ENCODE peak calls at places on chromosome 9, in six cellular contexts. M, X, U, C, Z and O are unnamed samples.

GRCh38 chr9:116276651-116277121 is 123.1 kb downstream of the PAPPA start:
- DNase-seq in M (no peak), X (peak; percentile 12), U (no peak), C (no peak), Z (no peak), O (no peak)

GRCh38 chr9:79116064-79116463 is 455.7 kb upstream of the TLE4 start:
- DNase-seq in M (no peak), X (no peak), U (no peak), C (no peak), Z (no peak), O (no peak)

GRCh38 chr9:86958203-86958602 is 10.9 kb upstream of the GAS1 start:
- DNase-seq in M (no peak), X (no peak), U (no peak), C (no peak), Z (no peak), O (no peak)

GRCh38 chr9:126613656-126614055 is at the start of gene LMX1B:
- DNase-seq in M (no peak), X (peak; percentile 10), U (peak; percentile 36), C (no peak), Z (no peak), O (peak; percentile 77)

GRCh38 chr9:108278341-108278740 is 577.4 kb downstream of the ACTL7B start:
- DNase-seq in M (no peak), X (no peak), U (no peak), C (no peak), Z (no peak), O (no peak)

GRCh38 chr9:104787306-104788015 is 23.5 kb downstream of the NIPSNAP3B start:
- DNase-seq in M (no peak), X (no peak), U (no peak), C (no peak), Z (no peak), O (no peak)

GRCh38 chr9:18791074-18791473 is 241.9 kb downstream of the SAXO1 start:
- DNase-seq in M (no peak), X (no peak), U (no peak), C (no peak), Z (no peak), O (peak; percentile 36)

GRCh38 chr9:136694163-136694864 is 7.1 kb upstream of the AGPAT2 start:
- DNase-seq in M (no peak), X (no peak), U (no peak), C (no peak), Z (no peak), O (no peak)

GRCh38 chr9:92517046-92517445 is 18.7 kb downstream of the ECM2 start:
- DNase-seq in M (no peak), X (no peak), U (no peak), C (no peak), Z (no peak), O (no peak)

GRCh38 chr9:78783743-78784142 is 486.8 kb downstream of the PSAT1 start:
- DNase-seq in M (no peak), X (no peak), U (no peak), C (peak; percentile 7), Z (no peak), O (no peak)

GRCh38 chr9:84785766-84786547 is 116.4 kb downstream of the NTRK2 start:
- DNase-seq in M (no peak), X (no peak), U (no peak), C (no peak), Z (no peak), O (no peak)

GRCh38 chr9:96486351-96487029 is 36.5 kb downstream of the HABP4 start:
- DNase-seq in M (no peak), X (peak; percentile 87), U (peak; percentile 79), C (no peak), Z (peak; percentile 45), O (peak; percentile 71)

GRCh38 chr9:94937214-94937903 is 210.9 kb downstream of the AOPEP start:
- DNase-seq in M (no peak), X (peak; percentile 94), U (no peak), C (peak; percentile 94), Z (peak; percentile 80), O (no peak)

GRCh38 chr9:100063185-100063584 is 35.6 kb downstream of the ERP44 start:
- DNase-seq in M (no peak), X (no peak), U (no peak), C (no peak), Z (no peak), O (no peak)

GRCh38 chr9:93258818-93259489 is 75.0 kb downstream of the WNK2 start:
- DNase-seq in M (peak; percentile 18), X (no peak), U (peak; percentile 7), C (no peak), Z (no peak), O (peak; percentile 9)

GRCh38 chr9:122348288-122348777 is 22.5 kb upstream of the PTGS1 start:
- DNase-seq in M (no peak), X (no peak), U (no peak), C (no peak), Z (no peak), O (no peak)

GRCh38 chr9:82332018-82332773 is 343.6 kb downstream of the SPATA31D1 start:
- DNase-seq in M (no peak), X (peak; percentile 97), U (no peak), C (peak; percentile 94), Z (peak; percentile 66), O (no peak)

GRCh38 chr9:129860653-129861446 is 25.6 kb downstream of the USP20 start:
- DNase-seq in M (no peak), X (no peak), U (no peak), C (no peak), Z (no peak), O (no peak)

GRCh38 chr9:129863059-129863690 is 27.9 kb downstream of the USP20 start:
- DNase-seq in M (no peak), X (peak; percentile 94), U (no peak), C (peak; percentile 53), Z (no peak), O (no peak)

GRCh38 chr9:129864991-129865647 is 29.9 kb downstream of the USP20 start:
- DNase-seq in M (no peak), X (no peak), U (no peak), C (no peak), Z (no peak), O (no peak)

GRCh38 chr9:129858167-129858962 is 23.1 kb downstream of the USP20 start:
- DNase-seq in M (no peak), X (no peak), U (no peak), C (no peak), Z (no peak), O (no peak)

GRCh38 chr9:129861447-129861827 is 26.2 kb downstream of the USP20 start:
- DNase-seq in M (no peak), X (no peak), U (no peak), C (no peak), Z (no peak), O (no peak)
- H3K4me3 ChIP-seq in M (no peak overlapping the region), X (no peak overlapping the region), U (no peak overlapping the region), C (no peak overlapping the region), Z (no peak overlapping the region), O (no peak overlapping the region)

DNA sequence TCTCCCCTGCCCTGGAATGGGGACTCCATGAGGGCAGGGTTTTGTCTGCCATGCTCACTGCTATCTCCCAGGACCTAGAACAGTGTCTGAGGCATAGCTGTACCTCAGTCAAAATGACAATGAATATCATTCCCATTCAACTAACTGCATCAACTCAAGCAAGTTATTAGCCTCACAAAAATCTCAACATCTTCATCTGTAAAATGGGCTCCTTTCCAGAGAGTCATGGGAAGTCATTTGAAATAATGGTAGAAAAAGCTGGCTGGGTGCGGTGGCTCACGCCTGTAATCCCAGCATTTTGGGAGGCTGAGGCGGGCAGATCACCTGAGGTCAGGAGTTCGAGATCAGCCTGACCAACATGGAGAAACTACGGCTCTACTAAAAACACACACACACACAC is 9.4 kb downstream of the SH2D3C start:
- DNase-seq in M (no peak), X (no peak), U (no peak), C (no peak), Z (no peak), O (no peak)
- H3K4me3 ChIP-seq in M (no peak overlapping the region), X (no peak overlapping the region), U (no peak overlapping the region), C (no peak overlapping the region), Z (no peak overlapping the region), O (no peak overlapping the region)

DNA sequence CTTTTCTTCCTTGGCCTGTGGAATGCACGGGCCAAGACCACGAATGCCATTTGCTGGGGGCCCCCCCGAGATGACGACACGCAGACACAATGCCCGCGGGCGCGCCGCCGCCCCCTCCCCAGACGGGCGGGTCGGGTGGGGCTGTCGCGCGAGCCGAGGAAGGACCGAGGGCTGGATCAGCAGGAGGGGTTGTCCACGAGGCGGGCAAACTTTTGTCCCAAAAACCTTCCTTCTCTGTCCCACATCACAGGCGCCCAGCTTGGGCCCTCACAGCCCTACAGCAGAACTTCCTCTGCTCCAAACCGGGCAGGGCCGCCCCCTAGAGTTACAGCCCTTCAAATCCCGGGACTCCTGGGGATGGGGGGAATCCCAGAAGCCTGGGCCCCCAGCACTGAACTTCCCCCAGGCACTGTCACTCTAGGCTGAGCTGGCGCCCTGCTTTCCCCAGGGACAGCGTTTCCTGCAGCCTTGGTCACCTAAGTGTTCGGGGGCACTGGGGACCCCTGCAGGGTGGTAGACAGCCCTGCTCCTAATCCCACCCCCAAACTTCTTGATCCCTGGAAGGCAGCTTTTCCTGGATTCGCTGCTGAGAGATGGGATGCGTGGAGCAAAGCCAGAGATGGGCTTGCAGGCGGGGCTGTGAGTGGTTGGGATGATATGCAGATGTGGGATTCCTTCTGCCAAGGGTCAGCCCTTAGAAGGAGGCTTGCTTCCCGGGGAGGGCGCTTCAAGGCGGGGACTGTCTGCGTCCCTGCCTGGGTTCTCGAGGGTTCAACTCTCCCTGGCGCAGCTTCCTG is 980 bp downstream of the COL5A1 start:
- DNase-seq in M (no peak), X (peak; percentile 75), U (peak; percentile 79), C (peak; percentile 14), Z (no peak), O (peak; percentile 69)
- H3K4me3 ChIP-seq in M (peak overlapping the region; percentile 45), X (peak overlapping the region; percentile 81), U (peak overlapping the region; percentile 82), C (peak overlapping the region; percentile 46), Z (peak overlapping the region; percentile 97), O (peak overlapping the region; percentile 65)

GRCh38 chr9:121292051-121292450 is 24.1 kb downstream of the GSN start:
- DNase-seq in M (no peak), X (no peak), U (no peak), C (no peak), Z (no peak), O (no peak)

GRCh38 chr9:121288557-121288873 is 20.6 kb downstream of the GSN start:
- DNase-seq in M (no peak), X (no peak), U (no peak), C (peak; percentile 15), Z (no peak), O (no peak)

GRCh38 chr9:121288874-121289553 is 21.1 kb downstream of the GSN start:
- DNase-seq in M (peak; percentile 78), X (peak; percentile 88), U (no peak), C (peak; percentile 78), Z (no peak), O (peak; percentile 77)

GRCh38 chr9:121286973-121287721 is 19.2 kb downstream of the GSN start:
- DNase-seq in M (peak; percentile 80), X (peak; percentile 89), U (peak; percentile 94), C (peak; percentile 91), Z (peak; percentile 58), O (peak; percentile 87)

DNA sequence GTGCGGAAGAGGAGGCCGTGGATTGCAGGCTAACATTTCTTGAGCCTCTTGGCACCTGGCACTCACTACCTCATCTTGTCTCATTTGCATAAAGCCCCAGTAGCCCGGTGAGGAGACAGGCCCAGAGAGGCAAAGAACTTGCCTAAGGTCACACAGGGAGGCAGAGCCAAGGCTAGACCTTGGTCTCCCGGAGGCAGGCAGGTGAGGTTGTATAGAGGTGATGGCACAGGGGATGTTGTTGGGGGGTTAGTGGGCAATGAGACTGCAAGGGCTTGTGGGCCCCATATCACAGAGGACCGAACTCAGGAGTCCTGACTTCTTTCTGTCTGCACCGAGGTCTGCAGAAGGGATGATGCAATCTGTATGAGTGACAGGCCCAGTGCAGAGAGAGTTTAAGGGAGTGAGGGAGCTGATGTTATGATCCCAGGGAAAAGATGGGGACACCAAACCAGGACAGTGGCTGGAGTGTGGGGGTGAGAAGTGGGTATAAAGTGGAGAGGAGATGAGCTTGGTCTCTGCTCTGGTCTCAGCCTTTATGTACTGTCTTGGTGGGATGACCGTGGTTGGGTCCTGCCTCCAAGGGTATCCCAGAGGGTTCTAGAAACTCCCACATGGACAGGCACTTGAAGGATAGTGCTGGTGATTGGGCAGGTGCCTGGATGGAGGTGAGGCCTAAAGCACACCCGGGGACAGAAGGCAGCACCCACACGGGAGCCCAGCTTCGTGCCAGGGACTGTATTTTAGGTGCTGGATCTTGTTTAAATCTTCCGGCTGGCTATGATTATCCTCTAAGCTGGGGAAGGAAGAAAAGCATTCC is 21.8 kb downstream of the GSN start:
- DNase-seq in M (no peak), X (no peak), U (no peak), C (no peak), Z (no peak), O (no peak)
- H3K4me3 ChIP-seq in M (no peak overlapping the region), X (no peak overlapping the region), U (peak overlapping the region; percentile 11), C (no peak overlapping the region), Z (no peak overlapping the region), O (no peak overlapping the region)